ENCODE peak calls at places on chromosomes 2 and 18, in eight cellular contexts. I is ovary, A is testis, E is tibial nerve, S is prostate gland, B is endothelial cell of umbilical vein, V is thyroid gland, D is upper lobe of left lung. L is an unnamed sample.

GRCh38 chr18:74994502-74995403 is 214.2 kb downstream of the PTGR3 start:
- DNase-seq in I (no peak), A (no peak), E (no peak), S (no peak), B (peak; percentile 75), V (no peak), D (no peak), L (no peak)

GRCh38 chr18:5107990-5108389 is 89.1 kb downstream of the AKAIN1 start:
- DNase-seq in I (no peak), A (no peak), E (no peak), S (no peak), B (no peak), V (no peak), D (no peak), L (no peak)

GRCh38 chr2:62001431-62001830 is 96.0 kb downstream of the COMMD1 start:
- DNase-seq in I (no peak), A (no peak), E (no peak), S (no peak), B (no peak), V (no peak), D (no peak), L (no peak)

GRCh38 chr2:150693556-150693955 is 206.1 kb upstream of the RND3 start:
- DNase-seq in I (no peak), A (no peak), E (no peak), S (no peak), B (no peak), V (no peak), D (no peak), L (no peak)

GRCh38 chr2:22560021-22560420 is 825.0 kb upstream of the KLHL29 start:
- DNase-seq in I (no peak), A (no peak), E (no peak), S (no peak), B (no peak), V (no peak), D (no peak), L (no peak)

GRCh38 chr2:75055820-75056675 is 97.6 kb downstream of the POLE4 start:
- DNase-seq in I (no peak), A (no peak), E (no peak), S (no peak), B (no peak), V (no peak), D (no peak), L (no peak)

GRCh38 chr2:178512491-178512890 is 32.2 kb downstream of the PLEKHA3 start:
- DNase-seq in I (no peak), A (no peak), E (no peak), S (no peak), B (no peak), V (no peak), D (no peak), L (no peak)

GRCh38 chr2:97885841-97886240 is 109.9 kb downstream of the TMEM131 start:
- DNase-seq in I (no peak), A (no peak), E (no peak), S (no peak), B (no peak), V (no peak), D (no peak), L (no peak)

GRCh38 chr2:168851674-168852320 is 38.4 kb downstream of the SPC25 start:
- DNase-seq in I (peak; percentile 36), A (peak; percentile 73), E (no peak), S (no peak), B (peak; percentile 91), V (peak; percentile 42), D (no peak), L (peak; percentile 39)

GRCh38 chr2:184596819-184597411 is 1.4 kb upstream of the ZNF804A start:
- DNase-seq in I (no peak), A (no peak), E (no peak), S (no peak), B (peak; percentile 54), V (no peak), D (no peak), L (no peak)

GRCh38 chr2:162506706-162507105 is 162.8 kb downstream of the GCA start:
- DNase-seq in I (no peak), A (no peak), E (no peak), S (no peak), B (no peak), V (no peak), D (no peak), L (no peak)

GRCh38 chr2:142842369-142842768 is 35.1 kb upstream of the KYNU start:
- DNase-seq in I (no peak), A (no peak), E (no peak), S (no peak), B (no peak), V (no peak), D (no peak), L (no peak)

GRCh38 chr2:190467575-190468083 is 59.5 kb downstream of the MFSD6 start:
- DNase-seq in I (no peak), A (peak; percentile 44), E (no peak), S (no peak), B (peak; percentile 26), V (peak; percentile 75), D (no peak), L (no peak)

GRCh38 chr2:68253211-68254068 is 1.1 kb upstream of the PPP3R1 start:
- DNase-seq in I (no peak), A (peak; percentile 24), E (no peak), S (no peak), B (peak; percentile 61), V (no peak), D (no peak), L (no peak)

GRCh38 chr2:209986405-209986804 is 16.0 kb upstream of the RPE start:
- DNase-seq in I (no peak), A (no peak), E (no peak), S (no peak), B (no peak), V (no peak), D (no peak), L (no peak)

GRCh38 chr2:209984291-209984690 is 18.1 kb upstream of the RPE start:
- DNase-seq in I (no peak), A (no peak), E (no peak), S (no peak), B (no peak), V (no peak), D (no peak), L (no peak)

GRCh38 chr2:209990838-209991237 is 11.6 kb upstream of the RPE start:
- DNase-seq in I (no peak), A (no peak), E (no peak), S (no peak), B (no peak), V (no peak), D (no peak), L (no peak)

GRCh38 chr2:209988010-209988409 is 14.4 kb upstream of the RPE start:
- DNase-seq in I (no peak), A (no peak), E (no peak), S (no peak), B (no peak), V (no peak), D (no peak), L (no peak)

GRCh38 chr2:209985879-209986278 is 16.6 kb upstream of the RPE start:
- DNase-seq in I (no peak), A (no peak), E (no peak), S (no peak), B (no peak), V (no peak), D (no peak), L (no peak)
- TF ChIP-seq POLR2A in I (no peak), A (no peak), E (no peak), S (no peak), B (no peak), V (no peak), D (no peak), L (no peak)

GRCh38 chr18:35618289-35618688 is 36.7 kb downstream of the GALNT1 start:
- DNase-seq in I (no peak), A (no peak), E (no peak), S (no peak), B (no peak), V (no peak), D (no peak), L (no peak)
- H3K4me1 ChIP-seq in I (peaks cover 7% of the 10 kb centered on the region), A (peaks cover 5% of the 10 kb centered on the region), E (no peaks in the 10 kb centered on the region), S (no peaks in the 10 kb centered on the region), B (peaks cover 86% of the 10 kb centered on the region), V (peaks cover 17% of the 10 kb centered on the region), D (peaks cover 30% of the 10 kb centered on the region), L (peaks cover 7% of the 10 kb centered on the region)

GRCh38 chr2:182715896-182716664 is at the start of gene DNAJC10:
- DNase-seq in I (peak; percentile 84), A (peak; percentile 91), E (peak; percentile 63), S (peak; percentile 85), B (peak; percentile 98), V (peak; percentile 83), D (peak; percentile 99), L (peak; percentile 90)
- TF ChIP-seq POLR2A in I (no peak), A (no peak), E (no peak), S (peak; percentile 36), B (peak; percentile 95), V (peak; percentile 24), D (no peak), L (peak; percentile 80)

GRCh38 chr2:101302016-101302415 is 6.5 kb downstream of the RNF149 start:
- DNase-seq in I (no peak), A (no peak), E (no peak), S (peak; percentile 57), B (no peak), V (no peak), D (no peak), L (no peak)
- H3K4me1 ChIP-seq in I (peaks cover 17% of the 10 kb centered on the region), A (peaks cover 17% of the 10 kb centered on the region), E (no peaks in the 10 kb centered on the region), S (peaks cover 18% of the 10 kb centered on the region), B (peaks cover 28% of the 10 kb centered on the region), V (peaks cover 29% of the 10 kb centered on the region), D (peaks cover 63% of the 10 kb centered on the region), L (peaks cover 63% of the 10 kb centered on the region)

GRCh38 chr2:233422050-233422639 is 67.9 kb downstream of the DGKD start:
- DNase-seq in I (no peak), A (peak; percentile 44), E (no peak), S (peak; percentile 76), B (no peak), V (peak; percentile 99), D (peak; percentile 85), L (peak; percentile 65)

GRCh38 chr2:233423436-233423860 is 69.2 kb downstream of the DGKD start:
- DNase-seq in I (no peak), A (peak; percentile 12), E (no peak), S (no peak), B (no peak), V (no peak), D (no peak), L (no peak)

GRCh38 chr2:233426619-233427342 is 72.5 kb downstream of the DGKD start:
- DNase-seq in I (no peak), A (peak; percentile 9), E (no peak), S (no peak), B (no peak), V (no peak), D (no peak), L (no peak)

GRCh38 chr2:233422649-233423435 is 68.5 kb downstream of the DGKD start:
- DNase-seq in I (no peak), A (peak; percentile 7), E (no peak), S (no peak), B (no peak), V (no peak), D (no peak), L (no peak)

GRCh38 chr2:233424028-233424951 is 70.0 kb downstream of the DGKD start:
- DNase-seq in I (no peak), A (peak; percentile 13), E (no peak), S (no peak), B (no peak), V (peak; percentile 64), D (peak; percentile 47), L (no peak)
- TF ChIP-seq POLR2A in I (no peak), A (no peak), E (no peak), S (no peak), B (no peak), V (no peak), D (no peak), L (no peak)